ENCODE peak calls at places on chromosomes 5 and 9, in seven cellular contexts. A is K562; W is upper lobe of right lung; Q is tibial nerve; Y is gastrocnemius medialis; I is CD8-positive, alpha-beta T cell; S is Karpas-422. R is an unnamed sample.

GRCh38 chr5:175885813-175886212 is 14.4 kb downstream of the CPLX2 start:
- DNase-seq in Y (no peak), A (no peak), I (no peak), Q (no peak), S (no peak), W (no peak), R (no peak)

GRCh38 chr5:10857333-10857723 is 96.3 kb upstream of the DAP start:
- DNase-seq in W (no peak), Q (no peak), Y (no peak), A (no peak), S (no peak), I (no peak), R (no peak)

GRCh38 chr5:136285501-136285900 is 79.8 kb downstream of the TRPC7 start:
- DNase-seq in Q (no peak), I (no peak), A (no peak), S (no peak), Y (no peak), W (no peak), R (no peak)

GRCh38 chr5:134584662-134585061 is 48.0 kb downstream of the SAR1B start:
- DNase-seq in Q (no peak), S (no peak), W (peak; percentile 52), A (no peak), I (no peak), Y (no peak), R (no peak)

GRCh38 chr9:125544988-125545651 is 161.9 kb downstream of the MAPKAP1 start:
- DNase-seq in I (no peak), A (no peak), Y (no peak), W (no peak), S (no peak), Q (no peak), R (no peak)

GRCh38 chr5:122468351-122469111 is 156.5 kb downstream of the SNCAIP start:
- DNase-seq in S (no peak), A (peak; percentile 17), Y (no peak), I (no peak), W (no peak), Q (no peak), R (no peak)

GRCh38 chr5:168528521-168529360 is at the start of gene FBLL1:
- DNase-seq in W (no peak), I (peak; percentile 33), S (no peak), Q (no peak), A (peak; percentile 46), Y (no peak), R (no peak)

GRCh38 chr5:89260254-89260653 is 377.3 kb upstream of the MEF2C start:
- DNase-seq in I (no peak), Q (no peak), S (no peak), Y (no peak), A (no peak), W (no peak), R (no peak)

GRCh38 chr5:149153751-149154610 is 12.7 kb downstream of the ABLIM3 start:
- DNase-seq in Y (peak; percentile 89), S (peak; percentile 82), Q (no peak), W (peak; percentile 71), A (no peak), I (no peak), R (no peak)

GRCh38 chr5:111478898-111479297 is 33.4 kb downstream of the STARD4 start:
- DNase-seq in Q (no peak), S (no peak), I (no peak), Y (no peak), A (no peak), W (no peak), R (no peak)

GRCh38 chr9:137195525-137196220 is 4.9 kb downstream of the TPRN start:
- DNase-seq in Y (no peak), W (no peak), I (no peak), S (no peak), A (no peak), Q (no peak), R (no peak)

GRCh38 chr5:102048940-102049339 is 247.1 kb downstream of the SLCO4C1 start:
- DNase-seq in A (no peak), Q (no peak), I (no peak), S (no peak), W (no peak), Y (no peak), R (no peak)

GRCh38 chr9:114798793-114799427 is 6.9 kb downstream of the TNFSF15 start:
- DNase-seq in Q (no peak), Y (no peak), W (no peak), A (no peak), I (no peak), S (peak; percentile 36), R (no peak)

GRCh38 chr5:72281764-72282499 is 38.1 kb downstream of the MRPS27 start:
- DNase-seq in Q (no peak), Y (no peak), W (no peak), S (no peak), I (no peak), A (peak; percentile 19), R (no peak)

GRCh38 chr9:72996106-72996505 is 43.3 kb upstream of the ALDH1A1 start:
- DNase-seq in S (no peak), I (no peak), Q (no peak), A (no peak), W (no peak), Y (no peak), R (no peak)

GRCh38 chr5:40652441-40653220 is 27.1 kb upstream of the PTGER4 start:
- DNase-seq in Y (no peak), Q (no peak), S (no peak), W (no peak), A (no peak), I (peak; percentile 41), R (no peak)

GRCh38 chr9:133233681-133234432 is 24.8 kb upstream of the OBP2B start:
- DNase-seq in S (no peak), I (no peak), Y (no peak), Q (no peak), W (no peak), A (no peak), R (no peak)

DNA sequence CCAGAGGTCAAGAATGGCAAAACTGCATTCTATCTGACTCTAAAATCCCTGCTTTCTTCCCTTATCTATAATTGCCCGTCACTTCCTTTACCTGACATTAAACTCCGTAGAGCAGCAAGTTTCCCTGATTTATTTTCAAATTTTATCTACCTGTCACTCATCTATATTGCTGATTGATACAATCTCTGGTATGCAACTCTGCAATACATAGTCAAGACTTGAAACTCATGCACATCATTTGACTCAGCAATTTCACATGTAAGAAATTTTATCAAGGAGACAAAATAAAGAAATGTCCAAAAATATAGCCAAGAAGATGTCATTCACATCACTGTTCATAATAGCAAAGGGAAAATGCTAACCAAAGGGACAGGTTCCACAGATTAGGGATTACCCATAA is 39.5 kb downstream of the FBXW11 start:
- DNase-seq in Y (no peak), A (no peak), Q (no peak), S (no peak), W (no peak), I (no peak), R (no peak)
- H3K4me1 ChIP-seq in Y (peaks cover 43% of the 10 kb centered on the region), A (no peaks in the 10 kb centered on the region), Q (peaks cover 55% of the 10 kb centered on the region), S (peaks cover 62% of the 10 kb centered on the region), W (peaks cover 21% of the 10 kb centered on the region), I (peaks cover 26% of the 10 kb centered on the region), R (peaks cover 4% of the 10 kb centered on the region)

DNA sequence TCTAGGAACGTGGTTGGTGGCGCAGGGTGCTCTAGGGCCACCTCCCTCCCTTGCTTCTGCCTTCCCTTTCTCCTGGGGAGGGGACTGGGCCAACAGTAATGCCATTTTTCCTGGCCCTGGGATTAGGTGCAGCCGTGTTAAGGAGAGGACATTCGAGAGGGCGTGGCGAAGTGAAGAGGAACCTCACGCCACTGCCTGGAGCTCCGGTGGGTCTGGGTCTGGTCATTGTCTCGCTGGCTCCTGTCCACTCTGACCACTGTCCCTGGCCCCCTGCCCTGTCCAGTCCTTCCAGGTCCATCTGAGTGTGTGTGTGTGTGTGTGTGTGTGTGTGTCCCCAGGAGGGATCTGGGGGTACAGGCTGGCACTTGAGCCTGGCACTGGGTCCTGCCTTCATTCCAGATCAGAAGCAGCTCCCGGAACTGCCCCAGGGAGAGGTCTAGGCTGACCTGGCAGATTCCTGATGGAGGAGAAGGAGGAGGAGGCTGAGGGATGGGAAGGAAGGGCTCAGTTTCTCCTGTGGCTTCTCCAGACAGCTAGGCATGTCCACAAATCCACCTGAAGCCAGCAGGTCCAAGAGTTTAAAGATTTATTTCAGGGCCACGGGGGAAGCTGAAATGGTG is at the start of gene NDST1:
- DNase-seq in W (peak; percentile 77), A (no peak), Q (no peak), S (no peak), Y (no peak), I (no peak), R (no peak)
- H3K27ac ChIP-seq in W (peak within 1 kb of the TSS; percentile 32), A (no peak within 1 kb of the TSS), Q (peak within 1 kb of the TSS; percentile 87), S (no peak within 1 kb of the TSS), Y (peak within 1 kb of the TSS; percentile 88), I (no peak within 1 kb of the TSS), R (no peak within 1 kb of the TSS)

DNA sequence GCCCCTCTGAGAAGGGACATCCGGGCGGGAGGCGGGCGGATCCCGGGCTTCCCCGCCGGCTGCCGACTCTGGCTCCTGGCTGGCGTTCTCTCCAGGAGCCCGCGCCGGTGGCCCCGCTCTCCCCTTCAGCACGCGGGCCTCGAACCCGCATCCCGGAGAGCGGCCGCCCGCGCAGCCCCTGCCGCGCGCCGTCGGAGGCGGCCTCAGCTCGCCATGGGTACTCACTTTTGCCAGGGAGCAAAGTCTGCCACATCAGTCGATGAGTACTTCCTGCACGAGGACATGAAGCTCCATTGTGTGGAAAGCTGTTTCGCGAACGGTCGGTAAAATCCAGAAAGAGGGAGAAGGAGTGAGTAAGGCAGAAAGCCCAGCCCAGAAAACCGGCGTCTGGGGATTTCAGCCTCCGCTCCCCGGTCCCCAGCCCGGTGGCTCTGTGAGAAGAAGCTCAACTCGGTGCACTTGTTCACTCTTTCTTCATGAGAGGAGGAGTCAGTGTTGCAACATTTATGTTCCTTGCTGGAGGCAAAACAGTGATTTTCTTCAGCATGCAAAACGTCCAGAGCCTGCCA is at the start of gene PRLR:
- DNase-seq in Y (no peak), A (no peak), S (no peak), W (peak; percentile 66), I (no peak), Q (peak; percentile 22), R (no peak)
- H3K4me3 ChIP-seq in Y (peak within 1 kb of the TSS; percentile 33), A (no peak within 1 kb of the TSS), S (no peak within 1 kb of the TSS), W (peak within 1 kb of the TSS; percentile 46), I (peak within 1 kb of the TSS; percentile 35), Q (peak within 1 kb of the TSS; percentile 57), R (peak within 1 kb of the TSS; percentile 23)

GRCh38 chr5:56053363-56053762 is 58.6 kb upstream of the IL6ST start:
- DNase-seq in Y (no peak), W (no peak), A (no peak), I (no peak), Q (no peak), S (no peak), R (no peak)

GRCh38 chr5:56055859-56056258 is 61.1 kb upstream of the IL6ST start:
- DNase-seq in Y (no peak), A (no peak), Q (no peak), I (no peak), S (no peak), W (no peak), R (no peak)

GRCh38 chr5:56054651-56055050 is 59.9 kb upstream of the IL6ST start:
- DNase-seq in Y (no peak), I (no peak), W (no peak), Q (no peak), A (no peak), S (no peak), R (no peak)

GRCh38 chr5:56056875-56057274 is 62.1 kb upstream of the IL6ST start:
- DNase-seq in Q (no peak), Y (no peak), W (no peak), S (no peak), I (no peak), A (no peak), R (no peak)

GRCh38 chr5:56055287-56055686 is 60.5 kb upstream of the IL6ST start:
- DNase-seq in I (no peak), Q (no peak), Y (no peak), W (no peak), S (no peak), A (no peak), R (no peak)
- H3K4me1 ChIP-seq in I (peaks cover 86% of the 10 kb centered on the region), Q (peaks cover 30% of the 10 kb centered on the region), Y (peaks cover 12% of the 10 kb centered on the region), W (peaks cover 26% of the 10 kb centered on the region), S (no peaks in the 10 kb centered on the region), A (peaks cover 13% of the 10 kb centered on the region), R (peaks cover 48% of the 10 kb centered on the region)

GRCh38 chr5:17070646-17071045 is 134.6 kb upstream of the MYO10 start:
- DNase-seq in A (no peak), S (no peak), Y (no peak), W (no peak), I (no peak), Q (no peak), R (no peak)
- H3K27ac ChIP-seq in A (no peak overlapping the region), S (no peak overlapping the region), Y (no peak overlapping the region), W (no peak overlapping the region), I (no peak overlapping the region), Q (no peak overlapping the region), R (no peak overlapping the region)

R was measured in effector memory CD4-positive, alpha-beta T cell.